ENCODE peak calls at places on chromosome 12, in six cellular contexts. G is GM23338, M is PC-3, W is GM23248, Y is MM.1S, K is neural progenitor cell. U is an unnamed sample.

GRCh38 chr12:128823216-128823915 is 392 bp downstream of the SLC15A4 start:
- DNase-seq in G (peak), M (peak), W (no peak), Y (peak), K (no peak), U (peak)

GRCh38 chr12:107554941-107555340 is 130.7 kb upstream of the PWP1 start:
- DNase-seq in G (no peak), M (no peak), W (no peak), Y (no peak), K (no peak), U (no peak)

GRCh38 chr12:101407054-101407437 is 526 bp downstream of the ARL1 start:
- DNase-seq in G (peak), M (peak), W (no peak), Y (no peak), K (peak), U (peak)

GRCh38 chr12:78698747-78699146 is 165.8 kb upstream of the SYT1 start:
- DNase-seq in G (no peak), M (peak), W (peak), Y (no peak), K (no peak), U (no peak)

GRCh38 chr12:75779891-75780501 is 251.6 kb downstream of the PHLDA1 start:
- DNase-seq in G (no peak), M (no peak), W (no peak), Y (no peak), K (peak), U (no peak)

GRCh38 chr12:111413442-111414086 is 7.8 kb downstream of the SH2B3 start:
- DNase-seq in G (no peak), M (peak), W (peak), Y (no peak), K (no peak), U (no peak)

GRCh38 chr12:34393821-34394150 is 371.5 kb downstream of the ALG10 start:
- DNase-seq in G (no peak), M (no peak), W (no peak), Y (no peak), K (no peak), U (no peak)

GRCh38 chr12:25388216-25388615 is 137.5 kb upstream of the KRAS start:
- DNase-seq in G (no peak), M (peak), W (peak), Y (no peak), K (no peak), U (no peak)

GRCh38 chr12:127599441-127599840 is 667.5 kb upstream of the TMEM132C start:
- DNase-seq in G (no peak), M (no peak), W (no peak), Y (no peak), K (no peak), U (no peak)

GRCh38 chr12:5348491-5348890 is 83.4 kb upstream of the NTF3 start:
- DNase-seq in G (peak), M (no peak), W (no peak), Y (no peak), K (peak), U (peak)

GRCh38 chr12:2051700-2052625 is 824 bp upstream of the CACNA1C start:
- DNase-seq in G (peak), M (no peak), W (peak), Y (no peak), K (peak), U (peak)

GRCh38 chr12:41101821-41102220 is 86.3 kb upstream of the PDZRN4 start:
- DNase-seq in G (no peak), M (no peak), W (no peak), Y (no peak), K (no peak), U (no peak)

GRCh38 chr12:11763760-11764520 is 114.5 kb downstream of the ETV6 start:
- DNase-seq in G (no peak), M (no peak), W (peak), Y (no peak), K (no peak), U (no peak)

GRCh38 chr12:81627336-81628189 is 131.6 kb downstream of the PPFIA2 start:
- DNase-seq in G (peak), M (peak), W (peak), Y (peak), K (peak), U (peak)

GRCh38 chr12:2475984-2476383 is 318.8 kb upstream of the FKBP4 start:
- DNase-seq in G (no peak), M (no peak), W (no peak), Y (no peak), K (no peak), U (no peak)

GRCh38 chr12:12992418-12993175 is 7.5 kb downstream of the HEBP1 start:
- DNase-seq in G (peak), M (no peak), W (peak), Y (peak), K (no peak), U (peak)

DNA sequence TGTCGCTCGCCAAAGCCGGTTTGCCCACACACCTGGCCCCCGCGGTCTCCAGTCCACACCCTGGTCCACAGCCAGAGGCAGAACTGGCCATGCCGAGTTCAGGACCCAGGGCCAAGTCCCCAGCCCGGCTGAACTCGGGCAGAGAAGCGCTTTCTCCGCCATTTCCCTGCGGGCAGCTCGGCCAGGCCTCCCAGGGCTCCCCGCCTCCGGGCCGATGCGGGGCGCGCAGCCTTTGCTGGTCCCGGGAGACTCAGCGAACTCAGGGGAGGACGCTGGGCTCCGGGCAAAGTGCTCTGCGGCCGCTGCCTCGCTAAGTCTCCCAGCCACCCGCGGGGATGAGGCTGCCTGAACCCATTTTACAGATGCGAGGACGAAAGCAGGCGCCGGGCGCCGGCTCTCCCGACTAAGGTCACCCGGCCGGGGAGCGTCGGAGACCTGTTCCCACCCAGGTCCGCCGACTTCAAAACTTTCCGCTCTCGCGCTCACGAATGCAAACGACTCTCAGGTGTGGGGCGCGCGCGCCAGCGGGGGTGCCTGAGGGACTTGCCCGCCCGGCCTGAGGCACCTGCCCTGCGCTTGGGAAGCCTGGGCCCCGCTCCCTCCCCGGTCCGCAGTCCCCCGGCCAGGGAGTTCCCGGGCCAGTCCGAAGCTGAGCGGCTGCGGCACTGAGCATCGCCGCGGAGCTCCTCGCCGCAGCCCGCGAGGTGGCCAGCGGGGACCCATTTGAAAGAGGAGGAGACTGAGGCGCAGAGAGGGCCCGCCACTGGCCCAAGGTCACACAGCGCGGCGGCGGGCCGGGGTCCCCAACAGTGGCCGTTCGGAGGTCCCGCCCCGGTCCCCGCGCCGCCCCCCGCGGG is 627 bp downstream of the TESC start:
- DNase-seq in G (peak), M (no peak), W (no peak), Y (no peak), K (peak), U (no peak)
- TF ChIP-seq EZH2 in G (no peak), M (peak), W (peak), Y (no peak), K (peak), U (peak)

DNA sequence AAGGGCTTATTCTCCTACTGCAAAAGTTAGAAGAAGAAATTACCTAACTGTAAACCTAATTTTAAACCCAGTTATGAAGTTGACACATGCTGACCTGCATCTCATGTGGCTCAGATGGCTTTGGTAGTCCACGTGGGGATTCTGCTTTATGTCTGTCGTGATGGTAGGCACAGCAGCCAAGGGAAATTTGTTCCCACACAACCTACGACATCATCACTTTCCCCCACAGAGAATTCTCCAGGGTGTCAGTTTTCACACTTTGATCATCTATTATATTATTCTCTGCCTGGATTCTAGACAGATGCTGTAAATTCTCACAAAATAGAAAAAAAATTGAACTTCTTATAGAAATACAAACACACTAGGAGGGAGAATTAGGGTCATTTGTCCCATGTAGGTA is 70.6 kb downstream of the PTHLH start:
- DNase-seq in G (no peak), M (no peak), W (peak), Y (no peak), K (no peak), U (no peak)
- TF ChIP-seq EZH2phosphoT487 in G (no peak), M (no peak), W (no peak), Y (no peak), K (no peak), U (no peak)

GRCh38 chr12:112985655-112986290 is 7.5 kb downstream of the OAS2 start:
- DNase-seq in G (no peak), M (peak), W (no peak), Y (no peak), K (no peak), U (no peak)
- H3K4me2 ChIP-seq in G (no peak), M (no peak), W (no peak), Y (no peak), K (no peak), U (no peak)

GRCh38 chr12:132603240-132604107 is 6.9 kb downstream of the LRCOL1 start:
- DNase-seq in G (no peak), M (no peak), W (no peak), Y (no peak), K (no peak), U (no peak)
- TF ChIP-seq EZH2 in G (no peak), M (no peak), W (peak), Y (no peak), K (no peak), U (no peak)